ENCODE peak calls at places on chromosome 19, in ten cellular contexts. One of them, this sample, is unnamed.

GRCh38 chr19:989381-990081 is 5.4 kb downstream of the WDR18 start:
- DNase-seq in adrenal gland: no peak
- DNase-seq in AG09309: no peak
- DNase-seq in neural progenitor cell: no peak
- DNase-seq in upper lobe of left lung: no peak
- DNase-seq in fibroblast of the aortic adventitia: no peak
- DNase-seq in foreskin fibroblast: no peak
- DNase-seq in PC-3: no peak
- DNase-seq in cardiac fibroblast: no peak
- DNase-seq in hepatocyte: no peak
- DNase-seq in this sample: no peak

GRCh38 chr19:6060600-6061391 is 49.5 kb downstream of the RFX2 start:
- DNase-seq in cardiac fibroblast: peak
- DNase-seq in adrenal gland: peak
- DNase-seq in hepatocyte: peak
- DNase-seq in foreskin fibroblast: peak
- DNase-seq in neural progenitor cell: peak
- DNase-seq in fibroblast of the aortic adventitia: peak
- DNase-seq in upper lobe of left lung: peak
- DNase-seq in PC-3: peak
- DNase-seq in AG09309: no peak
- DNase-seq in this sample: no peak

GRCh38 chr19:55353803-55354697 is 469 bp downstream of the COX6B2 start:
- DNase-seq in fibroblast of the aortic adventitia: peak
- DNase-seq in AG09309: no peak
- DNase-seq in adrenal gland: peak
- DNase-seq in upper lobe of left lung: peak
- DNase-seq in PC-3: peak
- DNase-seq in foreskin fibroblast: peak
- DNase-seq in cardiac fibroblast: peak
- DNase-seq in hepatocyte: peak
- DNase-seq in neural progenitor cell: peak
- DNase-seq in this sample: no peak

GRCh38 chr19:772730-773436 is 22.0 kb downstream of the MISP start:
- DNase-seq in hepatocyte: peak
- DNase-seq in PC-3: no peak
- DNase-seq in adrenal gland: no peak
- DNase-seq in fibroblast of the aortic adventitia: no peak
- DNase-seq in foreskin fibroblast: no peak
- DNase-seq in neural progenitor cell: peak
- DNase-seq in upper lobe of left lung: no peak
- DNase-seq in AG09309: no peak
- DNase-seq in cardiac fibroblast: no peak
- DNase-seq in this sample: no peak

GRCh38 chr19:17327654-17328516 is 6.8 kb downstream of the ANO8 start:
- DNase-seq in neural progenitor cell: peak
- DNase-seq in upper lobe of left lung: peak
- DNase-seq in foreskin fibroblast: no peak
- DNase-seq in adrenal gland: peak
- DNase-seq in cardiac fibroblast: peak
- DNase-seq in PC-3: no peak
- DNase-seq in AG09309: no peak
- DNase-seq in hepatocyte: peak
- DNase-seq in fibroblast of the aortic adventitia: no peak
- DNase-seq in this sample: no peak

GRCh38 chr19:7265963-7266362 is 28.3 kb downstream of the INSR start:
- DNase-seq in hepatocyte: no peak
- DNase-seq in adrenal gland: peak
- DNase-seq in foreskin fibroblast: no peak
- DNase-seq in cardiac fibroblast: no peak
- DNase-seq in PC-3: no peak
- DNase-seq in neural progenitor cell: no peak
- DNase-seq in AG09309: no peak
- DNase-seq in upper lobe of left lung: peak
- DNase-seq in fibroblast of the aortic adventitia: no peak
- DNase-seq in this sample: no peak

GRCh38 chr19:44988896-44989563 is 12.2 kb upstream of the RELB start:
- DNase-seq in cardiac fibroblast: peak
- DNase-seq in hepatocyte: peak
- DNase-seq in PC-3: peak
- DNase-seq in foreskin fibroblast: peak
- DNase-seq in upper lobe of left lung: peak
- DNase-seq in fibroblast of the aortic adventitia: peak
- DNase-seq in AG09309: peak
- DNase-seq in neural progenitor cell: peak
- DNase-seq in adrenal gland: peak
- DNase-seq in this sample: peak

GRCh38 chr19:11541238-11541637 is 2.6 kb downstream of the CNN1 start:
- DNase-seq in adrenal gland: no peak
- DNase-seq in upper lobe of left lung: no peak
- DNase-seq in AG09309: no peak
- DNase-seq in hepatocyte: no peak
- DNase-seq in fibroblast of the aortic adventitia: no peak
- DNase-seq in neural progenitor cell: no peak
- DNase-seq in cardiac fibroblast: no peak
- DNase-seq in foreskin fibroblast: no peak
- DNase-seq in PC-3: no peak
- DNase-seq in this sample: no peak

GRCh38 chr19:56837492-56837891 is 3.0 kb downstream of the PEG3 start:
- DNase-seq in fibroblast of the aortic adventitia: no peak
- DNase-seq in cardiac fibroblast: peak
- DNase-seq in hepatocyte: no peak
- DNase-seq in neural progenitor cell: no peak
- DNase-seq in upper lobe of left lung: peak
- DNase-seq in adrenal gland: peak
- DNase-seq in AG09309: no peak
- DNase-seq in foreskin fibroblast: peak
- DNase-seq in PC-3: peak
- DNase-seq in this sample: no peak

GRCh38 chr19:48999481-49000325 is 6.0 kb downstream of the RUVBL2 start:
- DNase-seq in neural progenitor cell: peak
- DNase-seq in upper lobe of left lung: peak
- DNase-seq in PC-3: peak
- DNase-seq in foreskin fibroblast: peak
- DNase-seq in adrenal gland: peak
- DNase-seq in AG09309: no peak
- DNase-seq in cardiac fibroblast: peak
- DNase-seq in fibroblast of the aortic adventitia: peak
- DNase-seq in hepatocyte: peak
- DNase-seq in this sample: no peak

GRCh38 chr19:58475714-58476497 is at the start of gene ZNF446:
- DNase-seq in foreskin fibroblast: peak
- DNase-seq in cardiac fibroblast: peak
- DNase-seq in AG09309: peak
- DNase-seq in upper lobe of left lung: peak
- DNase-seq in neural progenitor cell: peak
- DNase-seq in hepatocyte: peak
- DNase-seq in adrenal gland: peak
- DNase-seq in fibroblast of the aortic adventitia: peak
- DNase-seq in PC-3: peak
- DNase-seq in this sample: peak

GRCh38 chr19:58477871-58478270 is 1.7 kb downstream of the ZNF446 start:
- DNase-seq in neural progenitor cell: no peak
- DNase-seq in AG09309: no peak
- DNase-seq in foreskin fibroblast: no peak
- DNase-seq in hepatocyte: no peak
- DNase-seq in fibroblast of the aortic adventitia: no peak
- DNase-seq in upper lobe of left lung: no peak
- DNase-seq in cardiac fibroblast: no peak
- DNase-seq in PC-3: no peak
- DNase-seq in adrenal gland: no peak
- DNase-seq in this sample: no peak

GRCh38 chr19:58474997-58475713 is 997 bp upstream of the ZNF446 start:
- DNase-seq in neural progenitor cell: no peak
- DNase-seq in PC-3: no peak
- DNase-seq in fibroblast of the aortic adventitia: no peak
- DNase-seq in cardiac fibroblast: no peak
- DNase-seq in upper lobe of left lung: no peak
- DNase-seq in adrenal gland: no peak
- DNase-seq in foreskin fibroblast: no peak
- DNase-seq in hepatocyte: no peak
- DNase-seq in AG09309: no peak
- DNase-seq in this sample: no peak

GRCh38 chr19:58476498-58477015 is 405 bp downstream of the ZNF446 start:
- DNase-seq in AG09309: no peak
- DNase-seq in fibroblast of the aortic adventitia: peak
- DNase-seq in neural progenitor cell: no peak
- DNase-seq in foreskin fibroblast: peak
- DNase-seq in hepatocyte: peak
- DNase-seq in PC-3: no peak
- DNase-seq in upper lobe of left lung: no peak
- DNase-seq in adrenal gland: peak
- DNase-seq in cardiac fibroblast: peak
- DNase-seq in this sample: no peak

DNA sequence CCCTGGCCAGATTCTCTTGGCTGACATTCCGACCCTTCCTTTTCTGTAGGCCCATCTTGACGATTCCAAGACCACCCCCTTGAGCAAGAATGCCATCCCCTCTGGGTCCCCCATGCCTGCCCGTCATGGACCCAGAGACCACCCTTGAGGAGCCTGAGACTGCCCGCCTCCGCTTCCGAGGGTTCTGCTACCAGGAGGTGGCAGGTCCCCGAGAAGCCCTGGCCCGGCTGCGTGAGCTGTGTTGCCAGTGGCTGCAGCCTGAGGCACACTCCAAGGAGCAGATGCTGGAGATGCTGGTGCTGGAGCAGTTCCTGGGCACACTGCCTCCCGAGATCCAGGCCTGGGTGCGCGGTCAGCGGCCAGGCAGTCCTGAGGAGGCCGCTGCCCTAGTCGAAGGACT is 978 bp downstream of the ZNF446 start:
- DNase-seq in upper lobe of left lung: no peak
- DNase-seq in foreskin fibroblast: no peak
- DNase-seq in neural progenitor cell: no peak
- DNase-seq in fibroblast of the aortic adventitia: no peak
- DNase-seq in cardiac fibroblast: no peak
- DNase-seq in hepatocyte: no peak
- DNase-seq in PC-3: no peak
- DNase-seq in adrenal gland: no peak
- DNase-seq in AG09309: no peak
- DNase-seq in this sample: no peak
- H3K4me3 ChIP-seq in upper lobe of left lung: no peak
- H3K4me3 ChIP-seq in foreskin fibroblast: no peak
- H3K4me3 ChIP-seq in neural progenitor cell: peak
- H3K4me3 ChIP-seq in fibroblast of the aortic adventitia: peak
- H3K4me3 ChIP-seq in cardiac fibroblast: no peak
- H3K4me3 ChIP-seq in hepatocyte: no peak
- H3K4me3 ChIP-seq in PC-3: peak
- H3K4me3 ChIP-seq in adrenal gland: no peak
- H3K4me3 ChIP-seq in AG09309: no peak
- H3K4me3 ChIP-seq in this sample: no peak

DNA sequence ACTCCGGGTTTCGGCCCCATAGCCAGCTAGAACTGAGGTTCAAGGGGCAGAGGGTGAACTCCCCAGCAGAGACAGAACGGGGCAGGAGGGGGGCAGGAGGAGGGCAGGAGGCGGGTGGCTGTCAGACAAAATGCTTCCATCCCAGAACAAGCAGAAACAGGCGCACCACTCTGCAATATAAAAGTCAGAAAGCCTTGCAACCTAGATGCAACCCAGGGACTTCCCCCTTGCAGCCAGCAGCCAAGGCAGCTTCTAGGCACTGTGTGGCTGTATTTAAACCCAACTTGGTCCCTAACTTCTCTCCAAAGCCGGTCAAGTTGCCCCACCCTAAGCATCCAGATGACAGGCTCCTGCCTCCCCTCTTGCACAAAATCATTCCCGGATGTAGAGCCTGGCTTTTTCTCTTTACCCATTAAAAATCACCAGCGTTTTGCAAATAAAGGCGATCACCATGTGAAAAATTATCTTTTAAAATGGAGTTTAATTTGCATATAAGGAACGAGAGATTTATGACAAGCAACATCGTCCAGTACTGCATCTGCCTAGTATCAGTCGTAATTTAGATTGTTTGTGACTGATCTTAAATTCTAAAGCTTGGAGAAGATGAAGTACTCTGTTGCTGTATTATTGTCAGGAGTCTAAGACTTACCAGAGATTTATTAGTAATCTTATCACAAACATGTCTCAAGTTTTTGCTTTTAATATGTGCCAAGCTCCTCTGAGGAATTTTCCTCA is 307.2 kb upstream of the ZNF507 start:
- DNase-seq in hepatocyte: no peak
- DNase-seq in upper lobe of left lung: no peak
- DNase-seq in adrenal gland: peak
- DNase-seq in PC-3: no peak
- DNase-seq in AG09309: no peak
- DNase-seq in fibroblast of the aortic adventitia: no peak
- DNase-seq in foreskin fibroblast: no peak
- DNase-seq in neural progenitor cell: no peak
- DNase-seq in cardiac fibroblast: no peak
- DNase-seq in this sample: no peak
- TF ChIP-seq CTCF in hepatocyte: no peak
- TF ChIP-seq CTCF in upper lobe of left lung: no peak
- TF ChIP-seq CTCF in adrenal gland: no peak
- TF ChIP-seq CTCF in PC-3: no peak
- TF ChIP-seq CTCF in AG09309: no peak
- TF ChIP-seq CTCF in fibroblast of the aortic adventitia: no peak
- TF ChIP-seq CTCF in foreskin fibroblast: no peak
- TF ChIP-seq CTCF in neural progenitor cell: no peak
- TF ChIP-seq CTCF in cardiac fibroblast: no peak
- TF ChIP-seq CTCF in this sample: no peak

GRCh38 chr19:46603752-46604241 is 2.7 kb downstream of the CALM3 start:
- DNase-seq in foreskin fibroblast: peak
- DNase-seq in AG09309: no peak
- DNase-seq in cardiac fibroblast: no peak
- DNase-seq in PC-3: no peak
- DNase-seq in adrenal gland: peak
- DNase-seq in upper lobe of left lung: no peak
- DNase-seq in neural progenitor cell: no peak
- DNase-seq in fibroblast of the aortic adventitia: no peak
- DNase-seq in hepatocyte: peak
- DNase-seq in this sample: no peak
- H3K4me3 ChIP-seq in foreskin fibroblast: peak
- H3K4me3 ChIP-seq in AG09309: peak
- H3K4me3 ChIP-seq in cardiac fibroblast: peak
- H3K4me3 ChIP-seq in PC-3: peak
- H3K4me3 ChIP-seq in adrenal gland: peak
- H3K4me3 ChIP-seq in upper lobe of left lung: no peak
- H3K4me3 ChIP-seq in neural progenitor cell: no peak
- H3K4me3 ChIP-seq in fibroblast of the aortic adventitia: peak
- H3K4me3 ChIP-seq in hepatocyte: no peak
- H3K4me3 ChIP-seq in this sample: peak

DNA sequence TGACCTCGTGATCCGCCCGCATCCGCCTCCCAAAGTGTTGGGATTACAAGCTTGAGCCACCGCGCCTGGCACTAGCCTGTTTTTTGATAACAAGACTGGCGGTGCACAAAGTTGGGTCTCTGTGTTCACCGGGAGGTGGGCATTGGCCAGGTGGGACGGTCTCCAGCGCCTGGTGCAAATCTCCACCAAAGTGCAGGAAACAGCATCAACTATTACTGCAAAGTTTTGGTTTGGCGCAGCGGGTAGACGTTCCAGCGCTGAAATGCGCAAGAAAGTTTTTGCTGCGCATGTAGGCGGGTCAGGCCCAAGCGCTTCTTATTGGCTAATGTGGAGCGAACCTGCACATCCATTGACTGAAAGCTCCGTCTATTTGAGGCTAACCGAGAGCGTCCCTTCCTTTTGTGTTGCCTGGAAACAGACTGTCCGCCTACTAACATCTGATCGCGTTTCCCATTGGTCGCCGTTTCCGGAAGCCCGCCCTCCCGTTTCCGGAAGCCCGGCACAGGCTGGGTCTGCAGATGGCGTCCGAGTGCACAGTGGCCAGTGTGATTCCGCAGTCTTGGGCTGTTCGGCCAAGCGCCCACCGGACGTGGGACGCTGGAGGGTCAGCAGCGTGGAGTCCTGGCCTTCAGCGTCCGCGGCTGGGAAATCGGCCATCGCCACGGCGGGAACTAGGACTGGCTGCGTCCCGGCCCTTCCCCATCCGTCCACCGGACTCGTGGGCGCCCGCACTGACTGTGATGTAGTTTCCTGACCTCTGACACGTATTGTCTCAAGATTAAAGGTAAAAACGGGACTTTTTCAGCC is 53.3 kb upstream of the ZNF527 start:
- DNase-seq in foreskin fibroblast: peak
- DNase-seq in upper lobe of left lung: peak
- DNase-seq in adrenal gland: peak
- DNase-seq in PC-3: peak
- DNase-seq in hepatocyte: peak
- DNase-seq in cardiac fibroblast: peak
- DNase-seq in AG09309: peak
- DNase-seq in fibroblast of the aortic adventitia: peak
- DNase-seq in neural progenitor cell: peak
- DNase-seq in this sample: peak
- TF ChIP-seq CTCF in foreskin fibroblast: peak
- TF ChIP-seq CTCF in upper lobe of left lung: peak
- TF ChIP-seq CTCF in adrenal gland: peak
- TF ChIP-seq CTCF in PC-3: peak
- TF ChIP-seq CTCF in hepatocyte: peak
- TF ChIP-seq CTCF in cardiac fibroblast: peak
- TF ChIP-seq CTCF in AG09309: peak
- TF ChIP-seq CTCF in fibroblast of the aortic adventitia: peak
- TF ChIP-seq CTCF in neural progenitor cell: peak
- TF ChIP-seq CTCF in this sample: no peak